ENCODE peak calls at places on chromosomes 1 and 21, in eight cellular contexts. One of them, this sample, is unnamed. For H3K36me3, the result is how much of the 10 kb centered on the place peaks cover.

GRCh38 chr1:16092923-16093511 is 19.6 kb upstream of the FAM131C start:
- DNase-seq in BE2C: no peak
- DNase-seq in left ventricle myocardium inferior: no peak
- DNase-seq in aorta: peak
- DNase-seq in stomach: no peak
- DNase-seq in OCI-LY7: no peak
- DNase-seq in cardiac muscle cell: no peak
- DNase-seq in CD8-positive, alpha-beta T cell: no peak
- DNase-seq in this sample: peak

GRCh38 chr1:9946315-9946714 is 3.0 kb downstream of the NMNAT1 start:
- DNase-seq in BE2C: no peak
- DNase-seq in left ventricle myocardium inferior: no peak
- DNase-seq in aorta: no peak
- DNase-seq in stomach: no peak
- DNase-seq in OCI-LY7: no peak
- DNase-seq in cardiac muscle cell: no peak
- DNase-seq in CD8-positive, alpha-beta T cell: no peak
- DNase-seq in this sample: no peak

GRCh38 chr1:68973459-68974244 is 476.8 kb upstream of the DEPDC1 start:
- DNase-seq in BE2C: no peak
- DNase-seq in left ventricle myocardium inferior: no peak
- DNase-seq in aorta: no peak
- DNase-seq in stomach: no peak
- DNase-seq in OCI-LY7: no peak
- DNase-seq in cardiac muscle cell: no peak
- DNase-seq in CD8-positive, alpha-beta T cell: no peak
- DNase-seq in this sample: no peak

GRCh38 chr1:241939798-241940197 is 17.8 kb upstream of the BECN2 start:
- DNase-seq in BE2C: no peak
- DNase-seq in left ventricle myocardium inferior: no peak
- DNase-seq in aorta: no peak
- DNase-seq in stomach: no peak
- DNase-seq in OCI-LY7: no peak
- DNase-seq in cardiac muscle cell: no peak
- DNase-seq in CD8-positive, alpha-beta T cell: no peak
- DNase-seq in this sample: no peak

GRCh38 chr1:32554288-32554687 is 15.1 kb downstream of the ZBTB8A start:
- DNase-seq in BE2C: no peak
- DNase-seq in left ventricle myocardium inferior: no peak
- DNase-seq in aorta: no peak
- DNase-seq in stomach: no peak
- DNase-seq in OCI-LY7: no peak
- DNase-seq in cardiac muscle cell: no peak
- DNase-seq in CD8-positive, alpha-beta T cell: no peak
- DNase-seq in this sample: no peak

GRCh38 chr1:116540088-116540487 is 30.7 kb downstream of the CD58 start:
- DNase-seq in BE2C: no peak
- DNase-seq in left ventricle myocardium inferior: no peak
- DNase-seq in aorta: no peak
- DNase-seq in stomach: no peak
- DNase-seq in OCI-LY7: peak
- DNase-seq in cardiac muscle cell: no peak
- DNase-seq in CD8-positive, alpha-beta T cell: no peak
- DNase-seq in this sample: no peak

GRCh38 chr1:221716713-221717490 is 25.0 kb downstream of the DUSP10 start:
- DNase-seq in BE2C: no peak
- DNase-seq in left ventricle myocardium inferior: no peak
- DNase-seq in aorta: no peak
- DNase-seq in stomach: no peak
- DNase-seq in OCI-LY7: no peak
- DNase-seq in cardiac muscle cell: peak
- DNase-seq in CD8-positive, alpha-beta T cell: no peak
- DNase-seq in this sample: no peak

GRCh38 chr1:10635385-10635896 is 160.7 kb downstream of the PEX14 start:
- DNase-seq in BE2C: no peak
- DNase-seq in left ventricle myocardium inferior: no peak
- DNase-seq in aorta: no peak
- DNase-seq in stomach: peak
- DNase-seq in OCI-LY7: no peak
- DNase-seq in cardiac muscle cell: no peak
- DNase-seq in CD8-positive, alpha-beta T cell: no peak
- DNase-seq in this sample: peak

GRCh38 chr1:46802081-46802480 is 3.2 kb downstream of the CYP4B1 start:
- DNase-seq in BE2C: no peak
- DNase-seq in left ventricle myocardium inferior: no peak
- DNase-seq in aorta: no peak
- DNase-seq in stomach: no peak
- DNase-seq in OCI-LY7: no peak
- DNase-seq in cardiac muscle cell: no peak
- DNase-seq in CD8-positive, alpha-beta T cell: no peak
- DNase-seq in this sample: peak

GRCh38 chr1:68197891-68198290 is 34.4 kb downstream of the WLS start:
- DNase-seq in BE2C: no peak
- DNase-seq in left ventricle myocardium inferior: no peak
- DNase-seq in aorta: no peak
- DNase-seq in stomach: no peak
- DNase-seq in OCI-LY7: no peak
- DNase-seq in cardiac muscle cell: no peak
- DNase-seq in CD8-positive, alpha-beta T cell: no peak
- DNase-seq in this sample: no peak

GRCh38 chr1:8986814-8987190 is 39.4 kb downstream of the SLC2A7 start:
- DNase-seq in BE2C: no peak
- DNase-seq in left ventricle myocardium inferior: no peak
- DNase-seq in aorta: no peak
- DNase-seq in stomach: no peak
- DNase-seq in OCI-LY7: peak
- DNase-seq in cardiac muscle cell: no peak
- DNase-seq in CD8-positive, alpha-beta T cell: no peak
- DNase-seq in this sample: no peak

GRCh38 chr1:215599418-215599817 is 32.3 kb downstream of the KCTD3 start:
- DNase-seq in BE2C: no peak
- DNase-seq in left ventricle myocardium inferior: no peak
- DNase-seq in aorta: no peak
- DNase-seq in stomach: no peak
- DNase-seq in OCI-LY7: no peak
- DNase-seq in cardiac muscle cell: peak
- DNase-seq in CD8-positive, alpha-beta T cell: no peak
- DNase-seq in this sample: no peak

GRCh38 chr1:55131801-55132200 is 83.4 kb downstream of the USP24 start:
- DNase-seq in BE2C: no peak
- DNase-seq in left ventricle myocardium inferior: no peak
- DNase-seq in aorta: no peak
- DNase-seq in stomach: no peak
- DNase-seq in OCI-LY7: no peak
- DNase-seq in cardiac muscle cell: no peak
- DNase-seq in CD8-positive, alpha-beta T cell: no peak
- DNase-seq in this sample: no peak

GRCh38 chr1:2417083-2417832 is 4.9 kb upstream of the PEX10 start:
- DNase-seq in BE2C: no peak
- DNase-seq in left ventricle myocardium inferior: no peak
- DNase-seq in aorta: no peak
- DNase-seq in stomach: no peak
- DNase-seq in OCI-LY7: no peak
- DNase-seq in cardiac muscle cell: no peak
- DNase-seq in CD8-positive, alpha-beta T cell: no peak
- DNase-seq in this sample: no peak

GRCh38 chr1:117013310-117013850 is 11.8 kb downstream of the CD101 start:
- DNase-seq in BE2C: no peak
- DNase-seq in left ventricle myocardium inferior: no peak
- DNase-seq in aorta: no peak
- DNase-seq in stomach: peak
- DNase-seq in OCI-LY7: no peak
- DNase-seq in cardiac muscle cell: no peak
- DNase-seq in CD8-positive, alpha-beta T cell: no peak
- DNase-seq in this sample: no peak

GRCh38 chr1:87885263-87885662 is 556.6 kb downstream of the LMO4 start:
- DNase-seq in BE2C: no peak
- DNase-seq in left ventricle myocardium inferior: no peak
- DNase-seq in aorta: no peak
- DNase-seq in stomach: no peak
- DNase-seq in OCI-LY7: no peak
- DNase-seq in cardiac muscle cell: no peak
- DNase-seq in CD8-positive, alpha-beta T cell: no peak
- DNase-seq in this sample: no peak

GRCh38 chr1:66335859-66336640 is 197.9 kb upstream of the SGIP1 start:
- DNase-seq in BE2C: no peak
- DNase-seq in left ventricle myocardium inferior: peak
- DNase-seq in aorta: peak
- DNase-seq in stomach: peak
- DNase-seq in OCI-LY7: peak
- DNase-seq in cardiac muscle cell: no peak
- DNase-seq in CD8-positive, alpha-beta T cell: peak
- DNase-seq in this sample: peak

GRCh38 chr1:57249511-57249910 is 174.3 kb downstream of the DAB1 start:
- DNase-seq in BE2C: no peak
- DNase-seq in left ventricle myocardium inferior: no peak
- DNase-seq in aorta: no peak
- DNase-seq in stomach: no peak
- DNase-seq in OCI-LY7: no peak
- DNase-seq in cardiac muscle cell: no peak
- DNase-seq in CD8-positive, alpha-beta T cell: no peak
- DNase-seq in this sample: no peak

GRCh38 chr1:165490175-165490574 is 45.2 kb upstream of the RXRG start:
- DNase-seq in BE2C: no peak
- DNase-seq in left ventricle myocardium inferior: peak
- DNase-seq in aorta: no peak
- DNase-seq in stomach: no peak
- DNase-seq in OCI-LY7: no peak
- DNase-seq in cardiac muscle cell: no peak
- DNase-seq in CD8-positive, alpha-beta T cell: no peak
- DNase-seq in this sample: no peak

GRCh38 chr1:36787312-36787711 is 247.0 kb downstream of the GRIK3 start:
- DNase-seq in BE2C: peak
- DNase-seq in left ventricle myocardium inferior: no peak
- DNase-seq in aorta: no peak
- DNase-seq in stomach: no peak
- DNase-seq in OCI-LY7: no peak
- DNase-seq in cardiac muscle cell: no peak
- DNase-seq in CD8-positive, alpha-beta T cell: no peak
- DNase-seq in this sample: no peak

GRCh38 chr1:159261726-159262494 is 40.2 kb upstream of the FCER1A start:
- DNase-seq in BE2C: no peak
- DNase-seq in left ventricle myocardium inferior: no peak
- DNase-seq in aorta: no peak
- DNase-seq in stomach: no peak
- DNase-seq in OCI-LY7: no peak
- DNase-seq in cardiac muscle cell: no peak
- DNase-seq in CD8-positive, alpha-beta T cell: no peak
- DNase-seq in this sample: no peak

GRCh38 chr1:182279302-182279701 is 112.3 kb downstream of the GLUL start:
- DNase-seq in BE2C: no peak
- DNase-seq in left ventricle myocardium inferior: no peak
- DNase-seq in aorta: no peak
- DNase-seq in stomach: no peak
- DNase-seq in OCI-LY7: no peak
- DNase-seq in cardiac muscle cell: no peak
- DNase-seq in CD8-positive, alpha-beta T cell: no peak
- DNase-seq in this sample: no peak

GRCh38 chr1:960371-961131 is at the start of gene KLHL17:
- DNase-seq in BE2C: peak
- DNase-seq in left ventricle myocardium inferior: peak
- DNase-seq in aorta: peak
- DNase-seq in stomach: peak
- DNase-seq in OCI-LY7: peak
- DNase-seq in cardiac muscle cell: peak
- DNase-seq in CD8-positive, alpha-beta T cell: peak
- DNase-seq in this sample: peak

GRCh38 chr1:54188291-54188690 is 11.5 kb downstream of the CYB5RL start:
- DNase-seq in BE2C: no peak
- DNase-seq in left ventricle myocardium inferior: no peak
- DNase-seq in aorta: no peak
- DNase-seq in stomach: no peak
- DNase-seq in OCI-LY7: no peak
- DNase-seq in cardiac muscle cell: no peak
- DNase-seq in CD8-positive, alpha-beta T cell: no peak
- DNase-seq in this sample: no peak

GRCh38 chr21:39082656-39083376 is 100.4 kb downstream of the PSMG1 start:
- DNase-seq in BE2C: no peak
- DNase-seq in left ventricle myocardium inferior: no peak
- DNase-seq in aorta: no peak
- DNase-seq in stomach: peak
- DNase-seq in OCI-LY7: peak
- DNase-seq in cardiac muscle cell: no peak
- DNase-seq in CD8-positive, alpha-beta T cell: no peak
- DNase-seq in this sample: no peak
- H3K4me3 ChIP-seq in BE2C: no peak
- H3K4me3 ChIP-seq in left ventricle myocardium inferior: no peak
- H3K4me3 ChIP-seq in aorta: no peak
- H3K4me3 ChIP-seq in stomach: no peak
- H3K4me3 ChIP-seq in OCI-LY7: no peak
- H3K4me3 ChIP-seq in cardiac muscle cell: no peak
- H3K4me3 ChIP-seq in CD8-positive, alpha-beta T cell: no peak
- H3K4me3 ChIP-seq in this sample: peak

GRCh38 chr1:156795787-156796186 is 20.9 kb downstream of the SH2D2A start:
- DNase-seq in BE2C: no peak
- DNase-seq in left ventricle myocardium inferior: no peak
- DNase-seq in aorta: no peak
- DNase-seq in stomach: no peak
- DNase-seq in OCI-LY7: no peak
- DNase-seq in cardiac muscle cell: no peak
- DNase-seq in CD8-positive, alpha-beta T cell: no peak
- DNase-seq in this sample: no peak
- H3K36me3 ChIP-seq in BE2C: half or more
- H3K36me3 ChIP-seq in left ventricle myocardium inferior: half or more
- H3K36me3 ChIP-seq in aorta: under half
- H3K36me3 ChIP-seq in stomach: half or more
- H3K36me3 ChIP-seq in OCI-LY7: half or more
- H3K36me3 ChIP-seq in cardiac muscle cell: half or more
- H3K36me3 ChIP-seq in CD8-positive, alpha-beta T cell: under half
- H3K36me3 ChIP-seq in this sample: half or more

GRCh38 chr1:31502926-31503511 is 73.3 kb upstream of the TINAGL1 start:
- DNase-seq in BE2C: no peak
- DNase-seq in left ventricle myocardium inferior: no peak
- DNase-seq in aorta: no peak
- DNase-seq in stomach: no peak
- DNase-seq in OCI-LY7: no peak
- DNase-seq in cardiac muscle cell: no peak
- DNase-seq in CD8-positive, alpha-beta T cell: no peak
- DNase-seq in this sample: no peak
- H3K4me3 ChIP-seq in BE2C: no peak
- H3K4me3 ChIP-seq in left ventricle myocardium inferior: no peak
- H3K4me3 ChIP-seq in aorta: no peak
- H3K4me3 ChIP-seq in stomach: no peak
- H3K4me3 ChIP-seq in OCI-LY7: no peak
- H3K4me3 ChIP-seq in cardiac muscle cell: no peak
- H3K4me3 ChIP-seq in CD8-positive, alpha-beta T cell: no peak
- H3K4me3 ChIP-seq in this sample: no peak

DNA sequence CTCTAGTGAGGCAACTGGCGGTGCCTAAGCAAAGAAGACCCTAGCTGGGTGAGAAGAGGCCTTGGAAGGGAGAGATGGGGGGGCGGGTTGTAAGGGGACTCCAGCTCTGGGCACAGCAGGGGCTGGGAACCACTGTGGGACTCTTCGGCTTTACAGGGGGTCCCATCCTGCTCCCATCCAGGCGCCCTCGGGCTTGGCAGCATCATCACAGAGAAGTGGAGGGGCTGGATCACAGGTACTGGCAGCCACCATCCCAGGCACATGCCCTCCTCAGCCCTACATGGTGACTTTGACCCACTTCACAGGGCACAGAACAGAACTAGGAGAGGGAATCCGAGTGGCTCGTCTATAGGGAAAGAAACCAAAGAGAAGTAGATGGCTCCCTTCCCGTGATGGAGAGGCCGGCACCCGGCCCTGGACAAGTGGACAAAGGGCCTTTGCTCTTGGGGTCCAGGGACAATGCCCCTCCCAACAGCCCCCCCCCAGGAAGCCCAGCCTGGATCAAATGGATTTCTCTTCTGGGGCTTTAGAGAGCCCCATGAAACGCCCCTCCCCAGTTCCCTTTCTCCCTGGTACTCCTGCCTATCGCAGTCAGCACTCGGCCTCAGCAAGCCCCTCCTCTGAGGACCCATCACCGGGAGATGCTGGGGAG is 54.0 kb upstream of the ECE1 start:
- DNase-seq in BE2C: no peak
- DNase-seq in left ventricle myocardium inferior: no peak
- DNase-seq in aorta: no peak
- DNase-seq in stomach: no peak
- DNase-seq in OCI-LY7: no peak
- DNase-seq in cardiac muscle cell: no peak
- DNase-seq in CD8-positive, alpha-beta T cell: no peak
- DNase-seq in this sample: no peak
- H3K36me3 ChIP-seq in BE2C: under half
- H3K36me3 ChIP-seq in left ventricle myocardium inferior: under half
- H3K36me3 ChIP-seq in aorta: under half
- H3K36me3 ChIP-seq in stomach: under half
- H3K36me3 ChIP-seq in OCI-LY7: under half
- H3K36me3 ChIP-seq in cardiac muscle cell: under half
- H3K36me3 ChIP-seq in CD8-positive, alpha-beta T cell: under half
- H3K36me3 ChIP-seq in this sample: under half

This sample was measured in left lung.